ENCODE peak calls at places on chromosomes 7 and 10, in six cellular contexts. I is mesenchymal stem cell, G is neuronal stem cell, O is H9, B is H1, P is trophoblast cell. Y is an unnamed sample.

GRCh38 chr10:51615764-51616298 is 83.6 kb downstream of the CSTF2T start:
- DNase-seq in P (no peak), I (no peak), B (no peak), O (no peak), G (no peak), Y (no peak)

GRCh38 chr7:99460651-99461050 is 5.3 kb downstream of the ATP5MF start:
- DNase-seq in P (peak), B (no peak), O (no peak), G (no peak), I (no peak), Y (no peak)

GRCh38 chr7:48876087-48876486 is 48.3 kb upstream of the CDC14C start:
- DNase-seq in I (no peak), G (no peak), B (no peak), P (no peak), O (no peak), Y (no peak)

GRCh38 chr10:21860718-21861117 is 142.8 kb downstream of the DNAJC1 start:
- DNase-seq in B (no peak), O (no peak), I (peak), P (no peak), G (no peak), Y (peak)

GRCh38 chr10:85147346-85148250 is 819.2 kb downstream of the CCSER2 start:
- DNase-seq in G (no peak), I (no peak), O (no peak), P (no peak), B (no peak), Y (no peak)

GRCh38 chr10:86061301-86061873 is 305.2 kb downstream of the GRID1 start:
- DNase-seq in P (no peak), G (no peak), I (no peak), O (no peak), B (no peak), Y (no peak)

GRCh38 chr7:88912852-88913251 is 117.3 kb upstream of the TEX47 start:
- DNase-seq in O (no peak), G (no peak), B (no peak), I (no peak), P (no peak), Y (no peak)

GRCh38 chr10:124472071-124472470 is 10.4 kb downstream of the LHPP start:
- DNase-seq in I (no peak), O (no peak), P (no peak), G (no peak), B (no peak), Y (no peak)

GRCh38 chr7:11436317-11436716 is 395.7 kb downstream of the THSD7A start:
- DNase-seq in B (no peak), I (peak), G (no peak), P (peak), O (no peak), Y (peak)

GRCh38 chr10:121289800-121290199 is 308.4 kb downstream of the FGFR2 start:
- DNase-seq in P (no peak), G (no peak), B (no peak), I (no peak), O (no peak), Y (no peak)

GRCh38 chr10:121532465-121532864 is 65.8 kb downstream of the FGFR2 start:
- DNase-seq in I (no peak), O (no peak), P (no peak), B (no peak), G (no peak), Y (no peak)

GRCh38 chr10:43921478-43921877 is 272.8 kb upstream of the ZNF32 start:
- DNase-seq in O (peak), I (no peak), P (no peak), G (no peak), B (no peak), Y (no peak)

GRCh38 chr10:132632091-132632561 is 94.5 kb downstream of the INPP5A start:
- DNase-seq in O (no peak), I (no peak), B (no peak), G (no peak), P (no peak), Y (no peak)

GRCh38 chr7:158804335-158804734 is 25.0 kb downstream of the ESYT2 start:
- DNase-seq in I (no peak), B (no peak), O (no peak), P (no peak), G (no peak), Y (no peak)

GRCh38 chr7:47375590-47375989 is 206.3 kb downstream of the TNS3 start:
- DNase-seq in P (no peak), O (no peak), I (peak), B (no peak), G (no peak), Y (peak)

GRCh38 chr10:96718304-96718990 is 1.9 kb downstream of the PIK3AP1 start:
- DNase-seq in B (no peak), G (no peak), P (no peak), I (no peak), O (no peak), Y (no peak)

GRCh38 chr10:96719205-96719604 is 1.1 kb downstream of the PIK3AP1 start:
- DNase-seq in O (no peak), P (no peak), G (no peak), I (no peak), B (no peak), Y (no peak)

GRCh38 chr10:96714031-96714590 is 6.2 kb downstream of the PIK3AP1 start:
- DNase-seq in O (no peak), B (no peak), P (peak), I (no peak), G (no peak), Y (peak)

GRCh38 chr10:96714856-96715255 is 5.5 kb downstream of the PIK3AP1 start:
- DNase-seq in P (no peak), G (no peak), O (no peak), I (no peak), B (no peak), Y (no peak)

GRCh38 chr10:96716396-96716795 is 3.9 kb downstream of the PIK3AP1 start:
- DNase-seq in O (no peak), G (no peak), B (no peak), I (no peak), P (peak), Y (no peak)
- H4K91ac ChIP-seq in O (no peak), G (no peak), B (no peak), I (no peak), P (no peak), Y (no peak)

GRCh38 chr7:75637854-75638606 is 100.7 kb downstream of the HIP1 start:
- DNase-seq in I (no peak), P (no peak), G (no peak), B (no peak), O (no peak), Y (no peak)
- H2BK5ac ChIP-seq in I (no peak), P (no peak), G (peak), B (peak), O (no peak), Y (no peak)

GRCh38 chr10:114174462-114175190 is 623 bp upstream of the CCDC186 start:
- DNase-seq in B (no peak), O (peak), I (peak), G (no peak), P (peak), Y (peak)
- H3K27ac ChIP-seq in B (no peak), O (no peak), I (peak), G (no peak), P (no peak), Y (no peak)

GRCh38 chr7:17528636-17529035 is 230.2 kb downstream of the AHR start:
- DNase-seq in B (no peak), G (no peak), P (no peak), I (no peak), O (no peak), Y (peak)
- H4K91ac ChIP-seq in B (no peak), G (no peak), P (no peak), I (no peak), O (no peak), Y (no peak)

DNA sequence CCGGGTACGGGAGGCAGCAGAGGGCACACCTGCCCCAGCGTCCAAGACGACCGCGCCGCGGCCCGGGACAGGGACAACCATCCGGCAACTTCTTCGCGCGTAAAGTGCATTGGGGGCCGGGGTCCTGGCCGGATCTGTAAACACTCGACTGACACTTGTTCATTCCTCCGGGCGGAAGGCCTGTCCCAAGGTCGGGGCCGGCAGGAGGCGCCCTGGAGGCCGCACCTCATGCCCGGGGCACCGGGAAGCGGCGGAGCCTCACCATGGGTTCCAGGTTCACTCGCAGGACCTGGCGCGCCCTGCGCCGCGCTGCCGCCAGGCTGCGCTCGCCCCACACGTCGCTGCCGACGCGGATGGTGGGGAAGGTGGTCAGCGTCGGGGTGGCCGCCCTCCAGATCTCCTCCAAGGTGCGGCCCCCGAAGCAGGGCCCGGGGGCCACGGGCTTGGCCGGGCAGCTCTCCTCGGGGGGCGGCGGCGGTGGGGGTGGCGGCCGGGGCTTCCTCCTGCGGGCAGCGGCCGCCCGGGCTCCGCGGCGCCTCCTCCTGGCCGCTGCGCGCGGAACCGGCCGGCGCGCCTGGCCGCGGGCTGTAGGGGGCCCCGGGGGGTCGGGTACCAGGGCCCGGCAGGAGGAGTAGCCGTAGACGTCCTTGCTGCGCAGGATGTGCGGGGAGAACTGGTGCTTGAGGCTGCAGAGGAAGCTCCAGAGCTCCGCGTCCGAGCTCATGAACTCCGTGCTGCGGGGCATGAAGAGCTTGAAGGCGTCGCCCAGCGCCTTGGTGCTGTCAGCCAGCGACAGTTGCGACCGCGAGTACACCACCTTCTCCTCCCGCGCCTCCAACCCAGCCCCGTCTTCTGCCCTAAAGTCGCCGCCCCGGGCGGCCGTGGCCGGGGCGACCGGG is 746 bp downstream of the CCDC71L start:
- DNase-seq in O (peak), G (peak), P (peak), I (peak), B (peak), Y (peak)
- H2BK5ac ChIP-seq in O (no peak), G (peak), P (peak), I (peak), B (peak), Y (peak)

GRCh38 chr7:112080441-112080840 is 125.8 kb downstream of the DOCK4 start:
- DNase-seq in G (no peak), O (no peak), B (no peak), I (peak), P (peak), Y (peak)
- H3K27ac ChIP-seq in G (no peak), O (no peak), B (no peak), I (peak), P (no peak), Y (no peak)

GRCh38 chr10:20771053-20771452 is 126.1 kb downstream of the NEBL start:
- DNase-seq in I (no peak), O (no peak), P (no peak), B (no peak), G (no peak), Y (no peak)

GRCh38 chr10:20765066-20765465 is 132.0 kb downstream of the NEBL start:
- DNase-seq in I (no peak), O (no peak), G (no peak), P (no peak), B (no peak), Y (no peak)

GRCh38 chr10:20768849-20769248 is 128.3 kb downstream of the NEBL start:
- DNase-seq in I (peak), O (no peak), B (no peak), G (peak), P (peak), Y (no peak)

DNA sequence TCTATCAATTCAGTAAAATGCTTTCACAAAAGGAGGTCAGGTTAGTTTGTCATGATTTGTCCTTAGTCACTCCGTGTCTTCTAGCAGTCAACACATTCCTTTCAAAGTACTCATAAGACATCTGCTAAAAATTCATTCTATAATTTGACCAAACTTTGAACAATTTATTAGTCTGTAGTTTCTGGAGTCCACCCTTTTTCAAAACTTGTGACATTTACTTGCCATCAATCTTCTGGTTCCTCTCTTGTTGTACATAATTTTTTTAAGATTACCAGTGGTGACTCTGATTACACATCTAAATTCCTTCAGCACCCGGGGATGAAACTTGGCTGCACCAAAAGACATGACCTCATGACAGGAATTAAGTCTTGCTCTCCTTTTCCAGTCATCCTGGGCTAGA is 130.1 kb downstream of the NEBL start:
- DNase-seq in P (peak), I (peak), O (no peak), G (no peak), B (no peak), Y (peak)
- H4K91ac ChIP-seq in P (no peak), I (no peak), O (no peak), G (no peak), B (no peak), Y (no peak)

GRCh38 chr10:1057106-1057657 is 997 bp downstream of the WDR37 start:
- DNase-seq in O (no peak), G (no peak), P (no peak), B (no peak), I (peak), Y (no peak)

GRCh38 chr10:1058017-1058416 is 1.8 kb downstream of the WDR37 start:
- DNase-seq in O (no peak), G (no peak), I (no peak), B (no peak), P (no peak), Y (no peak)

GRCh38 chr10:1059902-1060301 is 3.7 kb downstream of the WDR37 start:
- DNase-seq in G (no peak), B (no peak), O (no peak), I (no peak), P (no peak), Y (no peak)

GRCh38 chr10:1054684-1055083 is 1.5 kb upstream of the WDR37 start:
- DNase-seq in P (no peak), I (peak), G (no peak), O (no peak), B (no peak), Y (no peak)

GRCh38 chr10:1056326-1057105 is at the start of gene WDR37:
- DNase-seq in B (peak), G (peak), P (peak), O (peak), I (peak), Y (peak)
- H2BK5ac ChIP-seq in B (peak), G (peak), P (peak), O (no peak), I (peak), Y (peak)

Y was measured in IMR-90.